ENCODE peak calls at places on chromosomes 16 and 17, in ten cellular contexts. U is cardiac muscle cell, A is thoracic aorta, T is GM23338, V is GM23248, L is keratinocyte, R is esophagus squamous epithelium, E is breast epithelium, Q is OCI-LY7, D is DND-41. K is an unnamed sample.

GRCh38 chr17:71900830-71901229 is 220.0 kb upstream of the SOX9 start:
- DNase-seq in U (no peak), A (no peak), T (no peak), V (peak; percentile 67), L (peak; percentile 79), R (no peak), E (no peak), Q (no peak), D (no peak), K (no peak)

GRCh38 chr16:51326131-51326856 is 175.2 kb upstream of the SALL1 start:
- DNase-seq in U (peak; percentile 78), A (no peak), T (no peak), V (peak; percentile 91), L (peak; percentile 11), R (no peak), E (no peak), Q (no peak), D (no peak), K (no peak)

GRCh38 chr17:77125432-77125901 is 15.3 kb upstream of the SEC14L1 start:
- DNase-seq in U (peak; percentile 75), A (no peak), T (no peak), V (peak; percentile 87), L (peak; percentile 83), R (no peak), E (no peak), Q (no peak), D (no peak), K (no peak)

GRCh38 chr17:78535285-78536197 is 41.7 kb downstream of the DNAH17 start:
- DNase-seq in U (no peak), A (no peak), T (no peak), V (no peak), L (peak; percentile 63), R (no peak), E (no peak), Q (no peak), D (no peak), K (no peak)

GRCh38 chr17:44844390-44844830 is 3.3 kb upstream of the HIGD1B start:
- DNase-seq in U (peak; percentile 41), A (no peak), T (peak; percentile 69), V (no peak), L (no peak), R (no peak), E (no peak), Q (no peak), D (no peak), K (no peak)

GRCh38 chr16:47461598-47462266 is 601 bp downstream of the PHKB start:
- DNase-seq in U (peak; percentile 60), A (no peak), T (peak; percentile 60), V (peak; percentile 70), L (peak; percentile 48), R (no peak), E (no peak), Q (peak; percentile 69), D (peak; percentile 39), K (no peak)

GRCh38 chr16:77877712-77878111 is 89.3 kb downstream of the VAT1L start:
- DNase-seq in U (peak; percentile 65), A (no peak), T (no peak), V (peak; percentile 79), L (no peak), R (no peak), E (no peak), Q (no peak), D (no peak), K (no peak)

GRCh38 chr17:63542942-63543821 is 7.1 kb upstream of the DCAF7 start:
- DNase-seq in U (no peak), A (no peak), T (peak; percentile 24), V (no peak), L (no peak), R (no peak), E (no peak), Q (no peak), D (no peak), K (no peak)

DNA sequence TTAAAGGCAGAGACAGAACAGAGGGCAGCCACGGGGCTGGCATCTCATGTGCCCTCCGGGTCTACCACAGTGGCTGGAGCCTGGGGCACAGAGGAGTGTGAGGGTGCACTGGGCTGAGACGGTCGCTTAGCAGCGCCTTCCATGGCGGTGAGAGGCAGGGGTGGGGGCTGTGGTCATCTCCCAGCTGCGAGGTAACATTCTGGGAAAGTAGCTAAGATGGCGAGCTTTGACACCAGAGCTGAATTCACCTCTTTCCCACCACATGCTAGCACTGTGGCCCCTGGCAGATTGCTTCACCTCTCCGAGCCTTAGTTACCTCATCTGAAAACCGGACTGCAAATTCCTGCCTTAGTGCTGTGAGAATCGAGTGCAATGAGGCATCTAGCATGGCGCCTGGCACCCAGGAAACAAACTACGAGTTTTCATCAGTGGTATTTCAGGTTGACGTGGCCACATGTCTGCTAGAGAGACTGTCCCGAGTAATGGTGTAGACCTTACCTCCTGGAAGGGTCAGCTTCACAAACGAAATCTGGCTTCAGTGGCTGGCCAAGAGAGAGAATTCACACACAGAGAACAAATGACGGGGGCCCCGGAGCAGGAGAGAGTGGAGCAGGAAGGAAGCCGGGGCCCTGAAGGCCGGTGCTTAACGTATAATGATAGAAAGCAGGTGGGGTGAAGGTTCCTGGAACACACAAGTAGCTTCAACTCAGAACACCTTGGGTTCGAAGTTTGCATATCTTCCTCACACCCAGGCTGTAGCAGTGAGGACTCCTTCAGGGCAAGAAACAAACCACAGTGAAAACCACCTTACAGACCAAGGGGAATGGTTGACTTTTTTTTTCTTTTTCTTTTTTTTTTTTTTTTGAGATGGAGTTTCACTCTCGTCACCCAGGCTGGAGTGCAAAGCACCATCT is 63.9 kb upstream of the RPH3AL start:
- DNase-seq in U (no peak), A (no peak), T (no peak), V (no peak), L (no peak), R (no peak), E (no peak), Q (peak; percentile 79), D (peak; percentile 24), K (peak; percentile 45)
- H3K4me1 ChIP-seq in U (no peaks in the 10 kb centered on the region), A (peaks cover 3% of the 10 kb centered on the region), T (no peaks in the 10 kb centered on the region), V (peaks cover 6% of the 10 kb centered on the region), L (peaks cover 1% of the 10 kb centered on the region), R (no peaks in the 10 kb centered on the region), E (no peaks in the 10 kb centered on the region), Q (peaks cover 32% of the 10 kb centered on the region), D (peaks cover 29% of the 10 kb centered on the region), K (peaks cover 81% of the 10 kb centered on the region)

DNA sequence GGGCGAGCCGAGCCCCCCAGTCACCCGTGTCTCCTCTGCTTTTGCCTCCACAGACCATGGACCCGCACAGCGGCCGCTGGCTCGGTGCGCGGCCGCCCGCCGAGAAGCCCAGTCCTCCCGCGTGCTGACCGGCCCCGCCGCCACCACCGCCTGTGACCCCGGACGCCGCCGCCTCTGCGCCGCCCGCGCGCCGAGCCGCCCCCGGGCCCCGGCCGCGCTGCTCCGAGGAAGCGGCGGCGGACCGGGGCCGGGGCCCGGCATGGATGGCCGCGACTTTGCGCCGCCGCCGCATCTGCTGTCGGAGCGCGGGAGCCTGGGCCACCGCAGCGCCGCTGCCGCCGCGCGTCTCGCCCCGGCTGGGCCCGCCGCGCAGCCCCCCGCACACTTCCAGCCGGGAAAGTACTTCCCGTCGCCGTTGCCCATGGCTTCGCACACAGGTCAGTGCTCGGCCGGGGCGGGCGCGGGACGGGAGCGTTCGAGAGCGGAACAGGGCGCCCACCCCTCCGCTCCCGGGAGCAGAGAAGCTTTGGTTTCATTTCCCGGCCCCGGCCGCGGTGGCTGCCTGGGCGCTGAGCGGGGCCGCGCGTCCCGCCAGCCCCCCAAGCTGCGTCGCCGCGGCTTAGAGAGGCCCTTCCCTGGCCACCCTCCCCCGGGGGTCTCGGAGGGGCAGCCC is 4.4 kb downstream of the BAHCC1 start:
- DNase-seq in U (no peak), A (no peak), T (peak; percentile 55), V (peak; percentile 64), L (no peak), R (no peak), E (no peak), Q (no peak), D (peak; percentile 33), K (no peak)
- H3K4me1 ChIP-seq in U (peaks cover 48% of the 10 kb centered on the region), A (peaks cover 26% of the 10 kb centered on the region), T (peaks cover 43% of the 10 kb centered on the region), V (peaks cover 34% of the 10 kb centered on the region), L (peaks cover 40% of the 10 kb centered on the region), R (peaks cover 27% of the 10 kb centered on the region), E (peaks cover 7% of the 10 kb centered on the region), Q (peaks cover 35% of the 10 kb centered on the region), D (peaks cover 53% of the 10 kb centered on the region), K (peaks cover 49% of the 10 kb centered on the region)

DNA sequence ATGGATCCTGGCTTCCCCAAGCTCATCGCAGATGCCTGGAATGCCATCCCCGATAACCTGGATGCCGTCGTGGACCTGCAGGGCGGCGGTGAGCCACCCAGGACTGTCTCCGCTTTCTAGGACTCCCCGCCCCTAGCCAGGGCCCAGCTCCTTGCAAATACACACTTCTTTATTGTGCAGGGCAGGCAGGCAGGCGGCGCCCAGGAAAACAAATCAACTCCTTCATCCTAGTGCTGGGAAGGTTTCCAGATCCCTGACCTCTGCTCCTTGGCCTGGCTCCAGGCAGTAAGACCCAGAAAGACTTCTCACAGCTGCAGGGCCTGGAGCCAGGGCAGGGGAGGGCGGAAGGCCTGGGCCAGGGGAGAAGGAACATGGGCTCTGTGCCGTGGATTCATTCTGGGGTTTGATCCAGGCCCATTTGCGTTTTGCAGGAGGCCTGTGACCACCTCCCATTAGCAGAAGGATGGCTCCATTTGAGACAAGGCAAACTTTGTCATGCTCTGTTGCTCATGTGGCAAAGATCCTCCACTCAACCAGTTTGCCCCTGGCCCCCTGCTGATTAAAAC is 6.0 kb upstream of the LPCAT2 start:
- DNase-seq in U (peak; percentile 98), A (no peak), T (peak; percentile 49), V (peak; percentile 40), L (no peak), R (no peak), E (peak; percentile 68), Q (no peak), D (no peak), K (no peak)
- H3K4me1 ChIP-seq in U (peaks cover 31% of the 10 kb centered on the region), A (peaks cover 19% of the 10 kb centered on the region), T (peaks cover 5% of the 10 kb centered on the region), V (peaks cover 50% of the 10 kb centered on the region), L (peaks cover 49% of the 10 kb centered on the region), R (peaks cover 17% of the 10 kb centered on the region), E (peaks cover 14% of the 10 kb centered on the region), Q (no peaks in the 10 kb centered on the region), D (peaks cover 3% of the 10 kb centered on the region), K (no peaks in the 10 kb centered on the region)

GRCh38 chr17:57295526-57296023 is 39.3 kb downstream of the MSI2 start:
- DNase-seq in U (peak; percentile 10), A (no peak), T (no peak), V (no peak), L (no peak), R (no peak), E (no peak), Q (no peak), D (no peak), K (no peak)

GRCh38 chr17:57294629-57295501 is 38.5 kb downstream of the MSI2 start:
- DNase-seq in U (no peak), A (no peak), T (peak; percentile 55), V (no peak), L (no peak), R (no peak), E (no peak), Q (no peak), D (peak; percentile 67), K (peak; percentile 46)

GRCh38 chr17:57292086-57292485 is 35.8 kb downstream of the MSI2 start:
- DNase-seq in U (no peak), A (no peak), T (no peak), V (no peak), L (no peak), R (no peak), E (no peak), Q (no peak), D (no peak), K (no peak)

GRCh38 chr17:57293077-57293476 is 36.8 kb downstream of the MSI2 start:
- DNase-seq in U (no peak), A (no peak), T (no peak), V (no peak), L (peak; percentile 69), R (no peak), E (peak; percentile 86), Q (no peak), D (no peak), K (no peak)

DNA sequence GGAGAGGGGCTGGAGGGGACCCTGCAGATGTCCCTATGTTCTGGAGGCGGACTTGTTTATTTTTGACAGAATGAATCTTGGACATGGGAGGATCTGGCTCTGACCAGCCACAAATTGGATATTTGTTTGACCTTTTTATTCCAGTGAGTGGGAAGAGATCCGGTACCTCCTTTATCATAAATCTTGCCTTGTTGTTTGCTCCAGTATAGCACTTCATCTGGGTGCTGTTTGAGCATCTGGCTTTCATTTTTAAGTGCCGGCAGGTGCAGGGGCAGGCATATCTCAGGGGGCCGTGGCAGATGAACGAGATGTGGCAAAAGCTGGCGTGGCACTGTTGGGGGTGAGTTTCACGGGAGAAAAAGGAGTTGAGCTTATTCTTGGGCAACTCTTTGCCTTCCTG is 37.8 kb downstream of the MSI2 start:
- DNase-seq in U (no peak), A (no peak), T (no peak), V (no peak), L (no peak), R (no peak), E (no peak), Q (no peak), D (peak; percentile 35), K (no peak)
- H3K4me1 ChIP-seq in U (peaks cover 4% of the 10 kb centered on the region), A (no peaks in the 10 kb centered on the region), T (peaks cover 22% of the 10 kb centered on the region), V (no peaks in the 10 kb centered on the region), L (peaks cover 34% of the 10 kb centered on the region), R (no peaks in the 10 kb centered on the region), E (no peaks in the 10 kb centered on the region), Q (no peaks in the 10 kb centered on the region), D (peaks cover 57% of the 10 kb centered on the region), K (peaks cover 20% of the 10 kb centered on the region)